ENCODE peak calls at places on chromosomes 5 and 9, in eight cellular contexts. Q, V, O, W, H, D, T and L are unnamed samples.

GRCh38 chr9:123542435-123543225 is 186.6 kb downstream of the CRB2 start:
- DNase-seq in Q (no peak), V (no peak), O (no peak), W (no peak), H (no peak), D (no peak), T (no peak), L (no peak)

GRCh38 chr5:147530801-147531389 is 21.0 kb upstream of the DPYSL3 start:
- DNase-seq in Q (no peak), V (no peak), O (no peak), W (peak), H (no peak), D (no peak), T (no peak), L (no peak)

GRCh38 chr5:35161637-35162248 is 68.5 kb downstream of the PRLR start:
- DNase-seq in Q (no peak), V (no peak), O (no peak), W (no peak), H (no peak), D (no peak), T (no peak), L (no peak)

GRCh38 chr5:137415231-137415681 is 83.9 kb downstream of the SPOCK1 start:
- DNase-seq in Q (no peak), V (no peak), O (peak), W (peak), H (no peak), D (no peak), T (no peak), L (no peak)

GRCh38 chr5:82295144-82295543 is 17.0 kb upstream of the RPS23 start:
- DNase-seq in Q (no peak), V (peak), O (no peak), W (no peak), H (no peak), D (no peak), T (no peak), L (no peak)

GRCh38 chr9:127723450-127723849 is 7.6 kb downstream of the TTC16 start:
- DNase-seq in Q (no peak), V (no peak), O (peak), W (peak), H (no peak), D (no peak), T (no peak), L (no peak)

GRCh38 chr9:103789686-103790085 is 304.4 kb upstream of the SMC2 start:
- DNase-seq in Q (no peak), V (peak), O (no peak), W (peak), H (no peak), D (no peak), T (no peak), L (no peak)

GRCh38 chr5:154611341-154611767 is 133.3 kb upstream of the HAND1 start:
- DNase-seq in Q (no peak), V (no peak), O (no peak), W (no peak), H (no peak), D (no peak), T (no peak), L (no peak)

GRCh38 chr5:57902035-57902434 is 419.4 kb upstream of the ACTBL2 start:
- DNase-seq in Q (no peak), V (no peak), O (no peak), W (no peak), H (no peak), D (no peak), T (no peak), L (no peak)

GRCh38 chr5:103211858-103212500 is 46.6 kb upstream of the MACIR start:
- DNase-seq in Q (no peak), V (no peak), O (no peak), W (no peak), H (no peak), D (no peak), T (no peak), L (no peak)

GRCh38 chr5:132557425-132557805 is 638 bp downstream of the RAD50 start:
- DNase-seq in Q (no peak), V (peak), O (peak), W (peak), H (peak), D (peak), T (peak), L (peak)

GRCh38 chr9:114553202-114553601 is 34.4 kb upstream of the ATP6V1G1 start:
- DNase-seq in Q (no peak), V (no peak), O (no peak), W (no peak), H (no peak), D (no peak), T (no peak), L (no peak)

GRCh38 chr9:35517136-35517535 is 27.2 kb downstream of the RUSC2 start:
- DNase-seq in Q (no peak), V (no peak), O (no peak), W (peak), H (no peak), D (no peak), T (no peak), L (no peak)

GRCh38 chr5:1202026-1202797 is 817 bp downstream of the SLC6A19 start:
- DNase-seq in Q (no peak), V (no peak), O (no peak), W (no peak), H (no peak), D (peak), T (no peak), L (no peak)

GRCh38 chr5:138029501-138029900 is 3.4 kb downstream of the FAM13B start:
- DNase-seq in Q (no peak), V (no peak), O (no peak), W (no peak), H (no peak), D (no peak), T (peak), L (no peak)

GRCh38 chr9:72952914-72953313 is at the start of gene ALDH1A1:
- DNase-seq in Q (no peak), V (peak), O (peak), W (peak), H (no peak), D (no peak), T (no peak), L (no peak)

GRCh38 chr9:135038826-135039225 is 48.6 kb upstream of the OLFM1 start:
- DNase-seq in Q (no peak), V (no peak), O (no peak), W (no peak), H (no peak), D (no peak), T (no peak), L (no peak)